ENCODE peak calls at places on chromosomes 1 and 21, in five cellular contexts. Y, B, E, R and P are unnamed samples.

GRCh38 chr21:40176732-40177131 is 309.5 kb downstream of the PCP4 start:
- DNase-seq in R (no peak), Y (no peak), E (no peak), B (peak), P (no peak)

GRCh38 chr1:7290971-7291970 is 479.8 kb upstream of the VAMP3 start:
- DNase-seq in Y (no peak), E (no peak), B (no peak), R (no peak), P (no peak)

GRCh38 chr1:190176776-190177175 is 300.9 kb downstream of the BRINP3 start:
- DNase-seq in B (no peak), R (no peak), E (no peak), Y (no peak), P (no peak)

GRCh38 chr1:79044974-79045650 is 38.6 kb upstream of the ADGRL4 start:
- DNase-seq in E (no peak), B (no peak), R (peak), Y (no peak), P (no peak)

GRCh38 chr1:209388358-209388757 is 195.2 kb upstream of the CAMK1G start:
- DNase-seq in E (no peak), Y (no peak), B (no peak), R (no peak), P (no peak)

GRCh38 chr21:25421327-25422028 is 185.8 kb downstream of the MRPL39 start:
- DNase-seq in Y (peak), R (no peak), E (no peak), B (no peak), P (no peak)

GRCh38 chr1:201153474-201154388 is 543 bp downstream of the TMEM9 start:
- DNase-seq in R (no peak), E (no peak), Y (no peak), B (no peak), P (no peak)

GRCh38 chr1:8155528-8156186 is 129.5 kb upstream of the ERRFI1 start:
- DNase-seq in Y (no peak), B (no peak), E (no peak), R (peak), P (no peak)

GRCh38 chr1:12636098-12636950 is 7.6 kb upstream of the AADACL4 start:
- DNase-seq in E (no peak), R (peak), Y (no peak), B (peak), P (no peak)

GRCh38 chr1:174413632-174414031 is 34.1 kb upstream of the GPR52 start:
- DNase-seq in Y (no peak), B (no peak), E (no peak), R (no peak), P (no peak)

GRCh38 chr1:53047737-53048344 is 14.2 kb upstream of the PODN start:
- DNase-seq in B (no peak), R (no peak), Y (no peak), E (no peak), P (no peak)

GRCh38 chr1:244214009-244214967 is 163.2 kb downstream of the ZBTB18 start:
- DNase-seq in E (peak), Y (no peak), R (no peak), B (no peak), P (no peak)

GRCh38 chr21:41589131-41589530 is 81.2 kb upstream of the TMPRSS2 start:
- DNase-seq in E (no peak), B (no peak), R (no peak), Y (no peak), P (peak)

GRCh38 chr1:156480411-156481192 is 20.0 kb downstream of the MEF2D start:
- DNase-seq in B (peak), R (peak), Y (peak), E (no peak), P (no peak)

GRCh38 chr1:77143529-77144121 is 75.6 kb downstream of the PIGK start:
- DNase-seq in B (no peak), E (no peak), Y (no peak), R (no peak), P (no peak)

GRCh38 chr1:41423511-41424191 is 60.8 kb downstream of the EDN2 start:
- DNase-seq in E (peak), B (peak), Y (no peak), R (peak), P (no peak)

GRCh38 chr1:180165096-180165495 is 10.4 kb downstream of the QSOX1 start:
- DNase-seq in B (no peak), E (no peak), R (no peak), Y (no peak), P (no peak)

GRCh38 chr1:59568158-59568935 is 246.4 kb upstream of the HOOK1 start:
- DNase-seq in E (no peak), R (no peak), Y (no peak), B (no peak), P (no peak)

GRCh38 chr21:44299458-44300261 is at the start of gene PFKL:
- DNase-seq in Y (peak), B (peak), E (peak), R (peak), P (no peak)
- H3K27ac ChIP-seq in Y (peak), B (peak), E (peak), R (peak), P (peak)

GRCh38 chr1:203479646-203480045 is 4.0 kb downstream of the PRELP start:
- DNase-seq in B (no peak), E (no peak), R (no peak), Y (no peak), P (no peak)

GRCh38 chr1:203481186-203481585 is 5.6 kb downstream of the PRELP start:
- DNase-seq in R (no peak), B (no peak), Y (no peak), E (no peak), P (no peak)

GRCh38 chr1:203480084-203480483 is 4.5 kb downstream of the PRELP start:
- DNase-seq in B (no peak), Y (no peak), E (no peak), R (no peak), P (no peak)

GRCh38 chr1:203478986-203479385 is 3.4 kb downstream of the PRELP start:
- DNase-seq in Y (no peak), B (no peak), E (no peak), R (no peak), P (no peak)

DNA sequence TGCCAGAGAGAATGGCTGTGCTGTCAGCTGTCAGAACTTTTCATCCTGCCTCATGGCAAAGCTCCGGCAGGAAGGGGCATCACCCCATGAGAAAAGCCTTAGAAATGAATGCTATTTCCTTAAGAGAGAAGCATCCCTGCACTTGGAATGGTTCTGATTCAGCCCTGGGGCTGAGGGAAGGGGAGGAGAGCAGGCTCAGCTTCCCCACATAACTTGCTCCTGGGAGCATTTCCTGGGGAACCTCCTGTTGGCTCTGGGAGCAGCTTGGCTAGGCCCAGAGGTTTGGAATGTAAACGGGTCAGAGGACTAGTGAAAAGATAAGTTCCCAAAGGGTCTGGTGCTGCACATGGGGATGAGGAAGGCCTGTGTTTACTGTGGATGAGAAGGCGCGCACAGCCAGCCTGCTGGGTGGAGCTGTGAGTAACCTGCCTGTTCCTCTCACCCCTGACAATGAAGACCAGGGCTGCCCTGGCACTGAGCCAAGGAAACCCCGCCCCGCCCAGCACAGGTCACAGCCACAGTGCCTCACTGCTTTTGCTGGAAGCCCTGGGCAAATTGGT is 5.0 kb downstream of the PRELP start:
- DNase-seq in B (peak), Y (peak), R (peak), E (peak), P (peak)
- H3K4me3 ChIP-seq in B (no peak), Y (no peak), R (no peak), E (no peak), P (peak)

GRCh38 chr1:162550925-162551324 is 10.6 kb upstream of the UAP1 start:
- DNase-seq in B (peak), R (no peak), E (no peak), Y (no peak), P (no peak)

GRCh38 chr1:162549001-162549400 is 12.5 kb upstream of the UAP1 start:
- DNase-seq in B (no peak), E (no peak), R (no peak), Y (no peak), P (no peak)

GRCh38 chr1:162554258-162554657 is 7.3 kb upstream of the UAP1 start:
- DNase-seq in Y (no peak), R (no peak), B (no peak), E (no peak), P (no peak)

GRCh38 chr1:162551969-162552683 is 9.4 kb upstream of the UAP1 start:
- DNase-seq in Y (no peak), E (no peak), R (no peak), B (no peak), P (no peak)

GRCh38 chr1:162552684-162553252 is 8.8 kb upstream of the UAP1 start:
- DNase-seq in Y (no peak), R (no peak), B (no peak), E (no peak), P (no peak)
- H3K27ac ChIP-seq in Y (no peak), R (no peak), B (no peak), E (no peak), P (peak)

GRCh38 chr1:185312361-185312760 is 4.7 kb downstream of the IVNS1ABP start:
- DNase-seq in Y (no peak), B (no peak), R (no peak), E (no peak), P (no peak)

GRCh38 chr1:185311589-185312225 is 5.3 kb downstream of the IVNS1ABP start:
- DNase-seq in Y (no peak), R (no peak), B (no peak), E (no peak), P (no peak)

GRCh38 chr1:185316163-185317033 is 645 bp downstream of the IVNS1ABP start:
- DNase-seq in E (peak), R (peak), Y (peak), B (peak), P (peak)

GRCh38 chr1:185315364-185316108 is 1.5 kb downstream of the IVNS1ABP start:
- DNase-seq in B (peak), Y (no peak), R (no peak), E (peak), P (no peak)

GRCh38 chr1:185314416-185314815 is 2.6 kb downstream of the IVNS1ABP start:
- DNase-seq in Y (no peak), B (no peak), E (no peak), R (no peak), P (no peak)
- H3K4me3 ChIP-seq in Y (peak), B (no peak), E (no peak), R (no peak), P (peak)